ENCODE peak calls at places on chromosomes 3 and 15, in six cellular contexts. T, D, P, Q, E and H are unnamed samples.

GRCh38 chr15:84634228-84634837 is 19.8 kb downstream of the WDR73 start:
- DNase-seq in T (no peak), D (no peak), P (no peak), Q (no peak), E (no peak), H (no peak)

GRCh38 chr15:60773893-60774292 is 295.0 kb upstream of the ICE2 start:
- DNase-seq in T (no peak), D (no peak), P (no peak), Q (no peak), E (no peak), H (no peak)

GRCh38 chr3:150861851-150862250 is 43.4 kb downstream of the MINDY4B start:
- DNase-seq in T (no peak), D (no peak), P (no peak), Q (no peak), E (no peak), H (no peak)

GRCh38 chr15:40407343-40407990 is 1.9 kb downstream of the IVD start:
- DNase-seq in T (no peak), D (no peak), P (no peak), Q (no peak), E (no peak), H (no peak)

GRCh38 chr15:38587214-38587613 is 22.6 kb upstream of the RASGRP1 start:
- DNase-seq in T (no peak), D (no peak), P (no peak), Q (no peak), E (no peak), H (no peak)

GRCh38 chr3:14857506-14857905 is 38.7 kb downstream of the FGD5 start:
- DNase-seq in T (no peak), D (no peak), P (no peak), Q (peak; percentile 59), E (no peak), H (no peak)

GRCh38 chr15:71302861-71303410 is 187.7 kb downstream of the THSD4 start:
- DNase-seq in T (no peak), D (no peak), P (no peak), Q (no peak), E (no peak), H (no peak)

GRCh38 chr3:58948018-58948417 is 101.8 kb downstream of the CFAP20DC start:
- DNase-seq in T (no peak), D (no peak), P (no peak), Q (no peak), E (no peak), H (no peak)

GRCh38 chr15:39494462-39494861 is 86.4 kb upstream of the THBS1 start:
- DNase-seq in T (no peak), D (no peak), P (no peak), Q (no peak), E (no peak), H (no peak)

GRCh38 chr15:53197426-53197839 is 407.3 kb upstream of the ONECUT1 start:
- DNase-seq in T (peak; percentile 44), D (peak; percentile 24), P (peak; percentile 65), Q (peak; percentile 75), E (peak; percentile 73), H (peak; percentile 13)

GRCh38 chr3:14329842-14330241 is 72.6 kb upstream of the SLC6A6 start:
- DNase-seq in T (no peak), D (no peak), P (no peak), Q (no peak), E (no peak), H (no peak)

GRCh38 chr3:104879919-104880318 is 486.8 kb upstream of the ALCAM start:
- DNase-seq in T (no peak), D (no peak), P (no peak), Q (no peak), E (no peak), H (no peak)

GRCh38 chr15:65192016-65192415 is 6.9 kb upstream of the CLPX start:
- DNase-seq in T (peak; percentile 55), D (peak; percentile 49), P (peak; percentile 22), Q (no peak), E (no peak), H (no peak)

GRCh38 chr3:110495201-110495927 is 576.3 kb upstream of the NECTIN3 start:
- DNase-seq in T (no peak), D (no peak), P (no peak), Q (no peak), E (no peak), H (no peak)

GRCh38 chr3:126024049-126024854 is 55.3 kb downstream of the ROPN1B start:
- DNase-seq in T (no peak), D (no peak), P (no peak), Q (no peak), E (no peak), H (no peak)

GRCh38 chr15:70690491-70691281 is 72.7 kb downstream of the UACA start:
- DNase-seq in T (peak; percentile 36), D (no peak), P (no peak), Q (no peak), E (no peak), H (no peak)

GRCh38 chr15:73352082-73352481 is 16.7 kb downstream of the HCN4 start:
- DNase-seq in T (no peak), D (no peak), P (no peak), Q (no peak), E (no peak), H (no peak)

GRCh38 chr3:188788621-188789081 is 383.1 kb upstream of the TPRG1 start:
- DNase-seq in T (no peak), D (no peak), P (no peak), Q (no peak), E (no peak), H (no peak)

GRCh38 chr3:172102123-172102882 is 62.9 kb downstream of the FNDC3B start:
- DNase-seq in T (no peak), D (no peak), P (no peak), Q (no peak), E (no peak), H (no peak)

GRCh38 chr15:100438570-100438969 is 90.2 kb downstream of the CERS3 start:
- DNase-seq in T (no peak), D (no peak), P (peak; percentile 30), Q (peak; percentile 78), E (no peak), H (no peak)

GRCh38 chr3:153061938-153062528 is 100.0 kb upstream of the RAP2B start:
- DNase-seq in T (no peak), D (no peak), P (peak; percentile 78), Q (no peak), E (no peak), H (no peak)

GRCh38 chr3:113783463-113783862 is 36.6 kb downstream of the ATP6V1A start:
- DNase-seq in T (no peak), D (no peak), P (peak; percentile 2), Q (no peak), E (no peak), H (no peak)

GRCh38 chr15:92681141-92681622 is 25.6 kb upstream of the FAM174B start:
- DNase-seq in T (no peak), D (no peak), P (no peak), Q (no peak), E (no peak), H (no peak)

GRCh38 chr15:48177383-48177874 is 666 bp downstream of the MYEF2 start:
- DNase-seq in T (no peak), D (no peak), P (no peak), Q (peak; percentile 11), E (no peak), H (no peak)

GRCh38 chr3:120052225-120052624 is 42.0 kb downstream of the GSK3B start:
- DNase-seq in T (no peak), D (no peak), P (no peak), Q (no peak), E (no peak), H (no peak)

GRCh38 chr15:96789999-96790398 is 459.5 kb downstream of the NR2F2 start:
- DNase-seq in T (no peak), D (no peak), P (no peak), Q (no peak), E (no peak), H (no peak)

DNA sequence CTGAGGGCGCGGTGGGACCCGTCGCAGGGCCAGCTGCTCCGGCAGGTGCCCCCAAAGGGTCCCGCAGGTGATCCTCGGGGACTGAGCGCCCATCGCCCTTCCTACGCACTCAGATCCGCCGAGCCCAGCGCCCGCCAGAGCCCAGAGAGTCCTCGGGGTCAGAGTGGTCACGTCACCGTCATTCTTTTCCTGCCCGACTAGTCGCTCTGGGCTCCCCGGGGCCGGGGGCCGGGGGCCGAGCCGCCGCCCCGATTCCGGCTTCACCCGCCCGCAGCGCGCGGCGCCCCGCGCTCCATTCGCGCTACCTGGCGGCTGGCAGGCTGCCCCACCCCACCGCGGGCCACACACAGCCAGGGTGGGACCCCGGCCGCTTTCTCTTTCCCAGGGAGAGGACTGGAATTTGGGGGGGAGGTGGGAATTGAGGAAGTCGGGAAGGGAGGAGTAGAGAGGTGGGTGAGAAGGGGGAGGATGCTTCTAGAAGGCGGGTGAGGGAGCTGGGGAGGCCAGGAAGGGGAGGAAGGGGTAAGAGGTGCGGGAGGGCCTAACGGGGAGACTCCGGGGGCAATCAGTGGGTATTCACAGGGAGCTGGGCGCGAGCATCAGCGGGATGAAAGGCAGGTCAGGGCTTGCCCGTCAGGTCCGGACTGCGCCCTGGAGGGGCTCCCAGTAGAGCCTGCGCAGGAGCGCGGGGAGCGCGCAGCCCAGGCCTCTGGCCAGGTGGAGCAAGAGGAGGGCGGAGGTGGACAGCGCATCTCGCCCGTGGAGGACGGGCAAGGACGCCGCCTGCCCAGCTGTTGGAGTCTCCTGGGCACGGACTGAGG is 36.0 kb upstream of the EPHB3 start:
- DNase-seq in T (no peak), D (no peak), P (no peak), Q (peak; percentile 72), E (no peak), H (no peak)
- TF ChIP-seq SIN3A in T (no peak), D (no peak), P (no peak), Q (no peak), E (no peak), H (no peak)

DNA sequence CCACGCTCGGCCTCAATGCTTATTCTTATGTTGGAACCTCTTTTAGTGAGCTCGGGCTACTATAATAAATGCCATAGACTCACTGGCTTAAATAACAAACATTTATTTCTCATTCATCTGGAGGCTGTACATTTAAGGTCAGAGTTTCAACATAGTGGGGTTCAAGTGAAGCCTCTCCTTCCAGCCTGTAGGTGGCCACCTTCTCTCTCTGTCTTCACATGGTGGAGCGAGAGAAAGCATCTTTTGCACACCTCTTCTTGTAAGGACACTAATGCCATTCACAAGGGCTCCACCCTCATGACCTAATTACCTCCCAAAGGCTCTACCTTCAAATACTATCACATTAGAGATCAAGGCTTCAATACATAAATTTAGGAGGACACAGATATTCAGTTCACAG is 520.3 kb upstream of the EPHA6 start:
- DNase-seq in T (no peak), D (no peak), P (no peak), Q (no peak), E (no peak), H (no peak)
- TF ChIP-seq SIN3A in T (no peak), D (no peak), P (no peak), Q (no peak), E (no peak), H (no peak)

GRCh38 chr3:37256447-37256846 is 82.1 kb upstream of the LRRFIP2 start:
- DNase-seq in T (peak; percentile 17), D (no peak), P (peak; percentile 46), Q (no peak), E (no peak), H (no peak)
- TF ChIP-seq SIN3A in T (no peak), D (no peak), P (no peak), Q (no peak), E (no peak), H (no peak)

DNA sequence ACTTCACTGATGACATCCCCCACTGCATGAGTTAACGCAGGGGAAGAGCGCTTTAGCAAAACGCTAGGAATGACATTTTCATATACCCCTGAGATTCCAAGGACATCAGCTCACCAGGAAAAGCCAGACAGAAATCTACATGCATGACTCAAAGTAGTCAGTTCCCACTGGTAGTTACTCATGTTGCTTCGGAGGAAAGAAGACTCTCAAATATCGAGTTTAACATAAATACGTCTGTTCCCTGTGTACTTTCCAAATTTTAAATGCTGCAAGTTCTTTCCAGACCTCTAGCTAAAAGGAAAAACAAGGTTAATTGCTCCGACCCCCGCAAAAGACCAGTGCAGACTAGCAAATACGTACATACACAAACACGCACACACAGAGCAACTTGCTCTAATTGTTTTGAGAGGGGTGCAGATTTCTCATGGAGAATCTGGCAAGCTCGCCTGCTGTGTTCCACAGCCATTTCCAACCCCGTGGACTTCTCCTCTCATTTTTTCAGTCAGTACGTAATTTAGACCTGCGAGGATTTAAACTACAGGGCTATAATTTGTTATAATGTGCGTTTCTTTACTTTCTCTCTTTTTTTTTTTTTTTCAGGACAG is 115.5 kb upstream of the PRICKLE2 start:
- DNase-seq in T (no peak), D (no peak), P (no peak), Q (no peak), E (no peak), H (no peak)
- TF ChIP-seq SIN3A in T (no peak), D (no peak), P (no peak), Q (no peak), E (no peak), H (no peak)